ENCODE peak calls at places on chromosomes 5 and 9, in five cellular contexts. W is PC-3, H is mammary epithelial cell, R is B cell, X is Caco-2. P is an unnamed sample.
A peak's percentile ranks its signal among the peaks of the same experiment; 100 is the strongest.

GRCh38 chr5:134349463-134349862 is 17.5 kb downstream of the CDKL3 start:
- DNase-seq in W (no peak), H (no peak), R (no peak), X (no peak), P (no peak)

GRCh38 chr9:137317979-137318511 is 16.0 kb upstream of the NRARP start:
- DNase-seq in W (no peak), H (no peak), R (no peak), X (no peak), P (no peak)

GRCh38 chr9:135014341-135015010 is 73.0 kb upstream of the OLFM1 start:
- DNase-seq in W (no peak), H (no peak), R (no peak), X (no peak), P (no peak)

GRCh38 chr5:8828596-8829321 is 717.1 kb downstream of the SEMA5A start:
- DNase-seq in W (no peak), H (no peak), R (no peak), X (no peak), P (no peak)

GRCh38 chr5:168097852-168098251 is 193.6 kb upstream of the WWC1 start:
- DNase-seq in W (peak; percentile 26), H (no peak), R (no peak), X (no peak), P (no peak)

GRCh38 chr5:160262665-160263064 is 33.4 kb downstream of the FABP6 start:
- DNase-seq in W (no peak), H (no peak), R (no peak), X (no peak), P (no peak)

GRCh38 chr9:36401179-36401740 is 1.2 kb upstream of the RNF38 start:
- DNase-seq in W (peak; percentile 69), H (no peak), R (no peak), X (no peak), P (peak; percentile 38)

GRCh38 chr5:61132559-61132958 is 29.7 kb downstream of the SMIM15 start:
- DNase-seq in W (no peak), H (no peak), R (no peak), X (no peak), P (no peak)

GRCh38 chr9:2466703-2467102 is 154.9 kb upstream of the VLDLR start:
- DNase-seq in W (peak; percentile 5), H (no peak), R (no peak), X (no peak), P (no peak)

GRCh38 chr9:131409458-131409992 is 15.6 kb downstream of the PRRC2B start:
- DNase-seq in W (no peak), H (no peak), R (no peak), X (no peak), P (no peak)

GRCh38 chr9:112009656-112010055 is 113.0 kb downstream of the UGCG start:
- DNase-seq in W (no peak), H (no peak), R (no peak), X (no peak), P (no peak)

GRCh38 chr9:128409998-128410397 is 10.7 kb upstream of the CERCAM start:
- DNase-seq in W (peak; percentile 43), H (peak; percentile 23), R (no peak), X (peak; percentile 47), P (no peak)

GRCh38 chr5:94522099-94522498 is 96.3 kb downstream of the KIAA0825 start:
- DNase-seq in W (peak; percentile 59), H (no peak), R (no peak), X (no peak), P (no peak)

GRCh38 chr9:12155731-12156130 is 537.5 kb upstream of the TYRP1 start:
- DNase-seq in W (no peak), H (no peak), R (no peak), X (no peak), P (no peak)

GRCh38 chr5:136025900-136026299 is 2.9 kb upstream of the TGFBI start:
- DNase-seq in W (no peak), H (no peak), R (peak; percentile 26), X (no peak), P (no peak)

GRCh38 chr5:59487838-59488729 is 405.4 kb downstream of the PDE4D start:
- DNase-seq in W (no peak), H (no peak), R (no peak), X (no peak), P (no peak)

GRCh38 chr9:125674981-125675973 is 31.7 kb downstream of the MAPKAP1 start:
- DNase-seq in W (peak; percentile 80), H (peak; percentile 65), R (no peak), X (peak; percentile 15), P (peak; percentile 83)

GRCh38 chr5:176646707-176647029 is 616 bp upstream of the TSPAN17 start:
- DNase-seq in W (no peak), H (no peak), R (no peak), X (no peak), P (no peak)

GRCh38 chr5:141650851-141651727 is at the start of gene FCHSD1:
- DNase-seq in W (peak; percentile 70), H (peak; percentile 64), R (peak; percentile 87), X (peak; percentile 90), P (peak; percentile 36)

GRCh38 chr5:168883253-168883880 is 304.2 kb upstream of the PANK3 start:
- DNase-seq in W (no peak), H (no peak), R (no peak), X (no peak), P (no peak)

GRCh38 chr9:112175796-112176315 is 759 bp upstream of the SUSD1 start:
- DNase-seq in W (no peak), H (no peak), R (no peak), X (no peak), P (no peak)

GRCh38 chr5:395921-396714 is 46.9 kb upstream of the EXOC3 start:
- DNase-seq in W (no peak), H (no peak), R (no peak), X (no peak), P (no peak)

GRCh38 chr9:24096756-24097155 is 270.7 kb upstream of the ELAVL2 start:
- DNase-seq in W (no peak), H (peak; percentile 0), R (no peak), X (no peak), P (no peak)

GRCh38 chr9:13665418-13666066 is 386.1 kb upstream of the MPDZ start:
- DNase-seq in W (no peak), H (peak; percentile 40), R (no peak), X (no peak), P (peak; percentile 7)

GRCh38 chr9:133104718-133105460 is 16.2 kb downstream of the RALGDS start:
- DNase-seq in W (no peak), H (no peak), R (no peak), X (no peak), P (no peak)

GRCh38 chr5:152274206-152274605 is 130.9 kb downstream of the NMUR2 start:
- DNase-seq in W (no peak), H (no peak), R (no peak), X (no peak), P (no peak)

GRCh38 chr5:149358294-149358651 is 427 bp downstream of the PCYOX1L start:
- DNase-seq in W (peak; percentile 39), H (no peak), R (peak; percentile 41), X (no peak), P (no peak)

DNA sequence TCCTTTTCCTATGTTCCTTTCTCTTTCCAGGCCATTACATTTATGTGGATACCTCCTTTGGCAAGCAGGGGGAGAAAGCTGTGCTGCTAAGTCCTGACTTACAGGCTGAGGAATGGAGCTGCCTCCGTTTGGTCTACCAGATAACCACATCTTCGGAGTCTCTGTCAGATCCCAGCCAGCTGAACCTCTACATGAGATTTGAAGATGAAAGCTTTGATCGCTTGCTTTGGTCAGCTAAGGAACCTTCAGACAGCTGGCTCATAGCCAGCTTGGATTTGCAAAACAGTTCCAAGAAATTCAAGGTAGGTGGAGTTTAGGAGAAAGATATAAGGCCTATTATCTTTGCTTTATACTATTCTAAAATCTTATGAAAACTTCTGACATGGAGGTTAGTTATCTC is 64.5 kb downstream of the MAMDC2 start:
- DNase-seq in W (no peak), H (no peak), R (no peak), X (no peak), P (no peak)
- TF ChIP-seq CTCF in W (no peak), H (no peak), R (no peak), X (no peak), P (no peak)

DNA sequence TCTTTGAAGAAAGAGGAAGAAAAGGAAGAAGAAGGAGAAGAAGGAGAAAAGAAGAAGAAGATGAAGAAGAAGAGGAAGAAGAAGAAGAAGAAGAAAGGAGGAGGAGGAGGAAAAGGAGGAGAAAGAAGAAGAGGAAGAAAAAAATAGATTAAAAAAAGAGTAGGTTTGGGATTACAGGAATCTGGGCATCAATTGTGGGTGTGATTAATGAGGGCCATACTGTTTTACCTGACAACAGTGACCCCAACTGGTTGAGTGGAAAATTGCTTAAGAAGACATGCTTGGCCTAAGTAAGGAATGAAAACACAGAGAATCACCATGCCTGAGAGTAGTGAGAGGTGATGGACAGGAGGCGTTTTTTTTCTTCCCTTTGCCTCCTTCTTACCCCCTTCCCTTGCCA is 114.6 kb downstream of the FAM170A start:
- DNase-seq in W (peak; percentile 65), H (peak; percentile 53), R (no peak), X (peak; percentile 66), P (peak; percentile 28)
- TF ChIP-seq CTCF in W (peak; percentile 70), H (peak; percentile 67), R (peak; percentile 72), X (peak; percentile 61), P (no peak)

GRCh38 chr9:101269596-101270324 is 115.0 kb downstream of the BAAT start:
- DNase-seq in W (no peak), H (no peak), R (no peak), X (no peak), P (no peak)

GRCh38 chr9:101270325-101270701 is 114.5 kb downstream of the BAAT start:
- DNase-seq in W (no peak), H (peak; percentile 7), R (no peak), X (no peak), P (no peak)

GRCh38 chr9:101268426-101268825 is 116.4 kb downstream of the BAAT start:
- DNase-seq in W (no peak), H (no peak), R (no peak), X (no peak), P (no peak)

DNA sequence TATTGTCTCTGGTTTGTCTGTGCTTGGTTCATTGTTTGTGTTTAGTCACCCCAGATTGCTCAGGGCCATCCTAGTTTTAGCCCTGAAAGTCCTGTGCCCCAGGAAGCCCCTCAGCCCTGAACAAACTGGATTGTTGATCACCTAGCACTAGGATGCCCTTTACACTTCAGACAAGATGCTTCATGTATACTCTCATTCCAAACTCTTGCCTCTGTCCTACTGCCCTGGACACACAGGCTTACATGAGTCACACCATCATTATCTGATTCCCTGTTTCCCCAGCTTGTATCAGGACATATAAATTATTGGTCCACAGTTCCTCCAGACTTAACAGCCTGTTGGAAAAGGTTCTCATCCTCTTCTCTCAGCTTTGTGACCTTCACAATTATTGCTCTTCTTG is 120.1 kb downstream of the BAAT start:
- DNase-seq in W (no peak), H (no peak), R (no peak), X (no peak), P (no peak)
- TF ChIP-seq CTCF in W (no peak), H (no peak), R (no peak), X (no peak), P (no peak)

DNA sequence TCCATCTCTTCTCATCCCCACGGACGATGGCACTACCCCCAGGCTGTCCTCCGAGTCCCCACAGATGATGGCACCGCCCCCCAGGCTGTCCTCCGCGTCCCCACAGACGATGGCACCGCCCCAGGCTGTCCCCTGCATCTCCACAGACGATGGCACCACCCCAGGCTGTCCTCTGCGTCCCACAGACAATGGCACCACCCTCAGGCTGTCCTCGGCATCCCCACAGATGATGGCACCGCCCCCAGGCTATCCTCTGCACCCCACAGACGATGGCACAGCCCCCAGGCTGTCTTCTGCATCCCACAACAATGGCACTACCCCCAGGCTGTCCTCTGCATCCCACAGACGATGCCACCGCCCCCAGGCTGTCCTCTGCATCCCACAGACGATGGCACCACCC is 57.4 kb upstream of the PTCH1 start:
- DNase-seq in W (no peak), H (no peak), R (no peak), X (no peak), P (no peak)
- TF ChIP-seq CTCF in W (no peak), H (no peak), R (no peak), X (no peak), P (no peak)

P was measured in foreskin keratinocyte.